ENCODE peak calls at places on chromosomes 11 and 22, in eight cellular contexts. One of them, this sample, is unnamed.

GRCh38 chr22:44309137-44309536 is 3.6 kb downstream of the SHISAL1 start:
- DNase-seq in T-helper 17 cell: no peak
- DNase-seq in activated T-cell treated with anti-CD3 and anti-CD28 coated beads for 1 hour: no peak
- DNase-seq in substantia nigra: no peak
- DNase-seq in ovary: peak
- DNase-seq in M059J: peak
- DNase-seq in T-helper 9 cell: no peak
- DNase-seq in cardiac muscle cell: peak
- DNase-seq in this sample: no peak

GRCh38 chr22:21755855-21756284 is 20.3 kb upstream of the YPEL1 start:
- DNase-seq in T-helper 9 cell: no peak
- DNase-seq in substantia nigra: no peak
- DNase-seq in T-helper 17 cell: no peak
- DNase-seq in ovary: no peak
- DNase-seq in activated T-cell treated with anti-CD3 and anti-CD28 coated beads for 1 hour: no peak
- DNase-seq in cardiac muscle cell: peak
- DNase-seq in M059J: peak
- DNase-seq in this sample: no peak

GRCh38 chr11:119316729-119317591 is at the start of gene MCAM:
- DNase-seq in ovary: no peak
- DNase-seq in activated T-cell treated with anti-CD3 and anti-CD28 coated beads for 1 hour: no peak
- DNase-seq in cardiac muscle cell: peak
- DNase-seq in T-helper 9 cell: no peak
- DNase-seq in M059J: peak
- DNase-seq in substantia nigra: peak
- DNase-seq in T-helper 17 cell: no peak
- DNase-seq in this sample: no peak

GRCh38 chr22:31611065-31611760 is 50.8 kb downstream of the PISD start:
- DNase-seq in M059J: no peak
- DNase-seq in T-helper 9 cell: no peak
- DNase-seq in ovary: peak
- DNase-seq in cardiac muscle cell: peak
- DNase-seq in substantia nigra: no peak
- DNase-seq in activated T-cell treated with anti-CD3 and anti-CD28 coated beads for 1 hour: no peak
- DNase-seq in T-helper 17 cell: no peak
- DNase-seq in this sample: no peak

GRCh38 chr11:88100161-88100560 is 75.1 kb downstream of the RAB38 start:
- DNase-seq in M059J: no peak
- DNase-seq in ovary: no peak
- DNase-seq in cardiac muscle cell: no peak
- DNase-seq in T-helper 17 cell: no peak
- DNase-seq in T-helper 9 cell: no peak
- DNase-seq in substantia nigra: no peak
- DNase-seq in activated T-cell treated with anti-CD3 and anti-CD28 coated beads for 1 hour: no peak
- DNase-seq in this sample: no peak

GRCh38 chr11:118229274-118229847 is 4.5 kb upstream of the JAML start:
- DNase-seq in M059J: peak
- DNase-seq in activated T-cell treated with anti-CD3 and anti-CD28 coated beads for 1 hour: no peak
- DNase-seq in cardiac muscle cell: no peak
- DNase-seq in ovary: no peak
- DNase-seq in T-helper 9 cell: no peak
- DNase-seq in substantia nigra: no peak
- DNase-seq in T-helper 17 cell: no peak
- DNase-seq in this sample: no peak

GRCh38 chr11:2276280-2276998 is 6.1 kb upstream of the ASCL2 start:
- DNase-seq in cardiac muscle cell: no peak
- DNase-seq in T-helper 17 cell: no peak
- DNase-seq in substantia nigra: no peak
- DNase-seq in activated T-cell treated with anti-CD3 and anti-CD28 coated beads for 1 hour: no peak
- DNase-seq in M059J: no peak
- DNase-seq in T-helper 9 cell: no peak
- DNase-seq in ovary: peak
- DNase-seq in this sample: peak

GRCh38 chr22:28802595-28803087 is 2.3 kb upstream of the XBP1 start:
- DNase-seq in substantia nigra: no peak
- DNase-seq in T-helper 9 cell: no peak
- DNase-seq in T-helper 17 cell: no peak
- DNase-seq in cardiac muscle cell: no peak
- DNase-seq in M059J: no peak
- DNase-seq in ovary: no peak
- DNase-seq in activated T-cell treated with anti-CD3 and anti-CD28 coated beads for 1 hour: no peak
- DNase-seq in this sample: no peak

GRCh38 chr11:125063429-125064043 is 431 bp downstream of the SLC37A2 start:
- DNase-seq in activated T-cell treated with anti-CD3 and anti-CD28 coated beads for 1 hour: no peak
- DNase-seq in cardiac muscle cell: no peak
- DNase-seq in substantia nigra: no peak
- DNase-seq in ovary: no peak
- DNase-seq in T-helper 17 cell: no peak
- DNase-seq in M059J: no peak
- DNase-seq in T-helper 9 cell: no peak
- DNase-seq in this sample: no peak

GRCh38 chr11:60950933-60951610 is 904 bp downstream of the SLC15A3 start:
- DNase-seq in substantia nigra: no peak
- DNase-seq in M059J: no peak
- DNase-seq in activated T-cell treated with anti-CD3 and anti-CD28 coated beads for 1 hour: no peak
- DNase-seq in T-helper 17 cell: peak
- DNase-seq in ovary: peak
- DNase-seq in T-helper 9 cell: no peak
- DNase-seq in cardiac muscle cell: peak
- DNase-seq in this sample: no peak

GRCh38 chr11:78224506-78224905 is 35.8 kb downstream of the USP35 start:
- DNase-seq in substantia nigra: no peak
- DNase-seq in T-helper 17 cell: no peak
- DNase-seq in activated T-cell treated with anti-CD3 and anti-CD28 coated beads for 1 hour: no peak
- DNase-seq in M059J: no peak
- DNase-seq in T-helper 9 cell: no peak
- DNase-seq in ovary: no peak
- DNase-seq in cardiac muscle cell: no peak
- DNase-seq in this sample: no peak

GRCh38 chr11:114326151-114326550 is 30.0 kb downstream of the NNMT start:
- DNase-seq in activated T-cell treated with anti-CD3 and anti-CD28 coated beads for 1 hour: no peak
- DNase-seq in cardiac muscle cell: no peak
- DNase-seq in substantia nigra: no peak
- DNase-seq in T-helper 17 cell: no peak
- DNase-seq in M059J: no peak
- DNase-seq in ovary: no peak
- DNase-seq in T-helper 9 cell: no peak
- DNase-seq in this sample: no peak